ENCODE peak calls at places on chromosomes 12 and 14, in four cellular contexts. M, T, L and A are unnamed samples.

GRCh38 chr14:23430733-23431105 is 4.7 kb downstream of the MYH7 start:
- DNase-seq in M (no peak), T (no peak), L (peak; percentile 27), A (no peak)

GRCh38 chr12:132003846-132004245 is 54.1 kb downstream of the EP400 start:
- DNase-seq in M (no peak), T (no peak), L (peak; percentile 63), A (no peak)

GRCh38 chr12:68963456-68963859 is 30.5 kb upstream of the CPM start:
- DNase-seq in M (no peak), T (no peak), L (no peak), A (no peak)

GRCh38 chr12:25615119-25615518 is 62.0 kb upstream of the LMNTD1 start:
- DNase-seq in M (no peak), T (no peak), L (peak; percentile 81), A (no peak)

GRCh38 chr14:90093942-90094595 is 32.3 kb downstream of the KCNK13 start:
- DNase-seq in M (no peak), T (no peak), L (peak; percentile 4), A (no peak)

GRCh38 chr14:55323910-55324309 is 52.7 kb downstream of the FBXO34 start:
- DNase-seq in M (no peak), T (no peak), L (no peak), A (no peak)

GRCh38 chr14:59425322-59425945 is 39.7 kb downstream of the GPR135 start:
- DNase-seq in M (no peak), T (no peak), L (no peak), A (no peak)

GRCh38 chr14:60720391-60720790 is 3.8 kb downstream of the SIX4 start:
- DNase-seq in M (no peak), T (no peak), L (no peak), A (no peak)

GRCh38 chr14:104286496-104286895 is 148.1 kb downstream of the KIF26A start:
- DNase-seq in M (peak; percentile 26), T (no peak), L (no peak), A (no peak)

GRCh38 chr14:22071001-22071400 is 397.4 kb upstream of the OR4E1 start:
- DNase-seq in M (no peak), T (no peak), L (no peak), A (peak; percentile 46)

GRCh38 chr12:96044017-96044985 is 8.9 kb upstream of the LTA4H start:
- DNase-seq in M (no peak), T (no peak), L (peak; percentile 40), A (no peak)

GRCh38 chr12:45517360-45517759 is 212.1 kb upstream of the ARID2 start:
- DNase-seq in M (no peak), T (no peak), L (no peak), A (no peak)

GRCh38 chr12:74722709-74723108 is 185.1 kb downstream of the ATXN7L3B start:
- DNase-seq in M (no peak), T (no peak), L (no peak), A (no peak)

GRCh38 chr12:12726543-12727093 is 9.4 kb downstream of the CDKN1B start:
- DNase-seq in M (no peak), T (no peak), L (peak; percentile 90), A (no peak)

GRCh38 chr12:81692008-81692407 is 67.1 kb downstream of the PPFIA2 start:
- DNase-seq in M (no peak), T (no peak), L (no peak), A (no peak)

GRCh38 chr12:118109088-118109487 is 5.3 kb upstream of the VSIG10 start:
- DNase-seq in M (no peak), T (no peak), L (no peak), A (no peak)

DNA sequence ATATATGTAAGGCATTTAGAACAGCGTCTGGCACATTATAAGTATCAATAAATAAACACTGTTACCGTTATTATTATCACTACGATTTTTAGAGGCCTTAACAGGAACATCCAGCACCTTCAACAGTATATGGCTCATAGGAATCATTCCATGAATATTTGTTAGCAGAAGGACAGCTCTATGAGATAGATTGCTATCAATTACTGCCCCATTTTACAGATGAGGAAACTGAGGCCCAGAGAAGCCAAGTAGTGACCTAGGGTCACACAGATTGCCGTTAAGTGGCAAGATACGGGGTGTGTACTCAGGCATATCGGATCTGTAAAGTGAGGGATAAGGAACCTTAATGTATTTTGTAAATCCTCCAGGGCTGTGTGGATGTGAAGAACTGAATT is 510 bp upstream of the PSMD9 start:
- DNase-seq in M (no peak), T (no peak), L (no peak), A (no peak)
- TF ChIP-seq CTCF in M (no peak), T (no peak), L (no peak), A (no peak)

DNA sequence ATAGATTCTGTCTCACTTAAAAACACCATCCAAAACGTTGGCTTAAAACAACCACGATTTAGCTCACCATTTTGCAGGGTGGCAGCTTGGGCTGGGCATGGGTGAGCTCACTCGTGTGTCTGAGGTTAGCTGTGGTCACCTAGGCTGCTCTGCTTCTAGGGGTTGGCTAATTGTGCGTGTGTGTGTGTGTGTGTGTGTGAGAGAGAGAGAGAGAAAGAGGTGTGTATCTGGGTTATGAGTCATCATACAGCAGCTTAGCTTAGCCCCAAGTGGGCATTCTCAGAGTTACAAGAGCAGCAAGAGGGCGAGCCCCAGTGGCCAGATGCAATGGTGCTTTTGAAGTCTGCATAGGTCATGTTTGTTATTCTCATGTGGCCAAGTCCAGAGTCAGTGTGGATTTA is 6.0 kb downstream of the FBXW8 start:
- DNase-seq in M (no peak), T (no peak), L (peak; percentile 68), A (no peak)
- TF ChIP-seq CTCF in M (no peak), T (no peak), L (peak; percentile 73), A (no peak)

GRCh38 chr12:17079251-17079909 is 473.4 kb upstream of the LMO3 start:
- DNase-seq in M (no peak), T (no peak), L (no peak), A (no peak)
- TF ChIP-seq CTCF in M (no peak), T (no peak), L (no peak), A (no peak)

DNA sequence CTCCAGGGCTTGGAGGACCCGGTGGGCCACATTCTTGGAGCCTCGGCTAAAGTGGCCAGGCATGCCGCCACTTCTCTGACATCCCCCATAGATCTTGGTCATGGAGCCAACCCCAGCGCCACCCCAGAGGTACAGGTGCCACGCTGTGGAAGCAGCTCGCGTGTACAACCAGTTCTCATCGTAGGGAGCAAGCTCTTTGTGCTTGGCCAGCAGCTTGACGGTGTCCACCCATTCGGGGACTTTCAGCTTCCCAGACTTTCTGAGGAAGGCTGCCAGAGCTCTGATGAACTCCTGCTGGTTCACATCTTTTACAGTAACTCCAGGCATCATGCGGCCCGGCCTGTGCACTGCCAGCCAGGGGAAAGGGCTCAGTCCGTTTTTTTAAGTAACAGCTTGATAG is 29.3 kb upstream of the EAPP start:
- DNase-seq in M (no peak), T (no peak), L (no peak), A (no peak)
- TF ChIP-seq CTCF in M (no peak), T (no peak), L (no peak), A (no peak)